ENCODE peak calls at places on chromosome 3, in eight cellular contexts. One of them, this sample, is unnamed.

GRCh38 chr3:535566-536416 is 339.2 kb downstream of the CHL1 start:
- DNase-seq in AG04449: no peak
- DNase-seq in AG08396: peak; percentile 25
- DNase-seq in stimulated activated naive CD8-positive, alpha-beta T cell treated with anti-CD3 and anti-CD28 coated beads, Interleukin-15, Interleukin-2, amounts not matched to agents 100 U/mL and 50 U/mL, for 24 hours: no peak
- DNase-seq in B cell: no peak
- DNase-seq in endodermal cell: peak; percentile 87
- DNase-seq in NCI-H2029: no peak
- DNase-seq in MCF 10A: no peak
- DNase-seq in this sample: no peak

GRCh38 chr3:24598691-24599090 is 104.0 kb upstream of the THRB start:
- DNase-seq in AG04449: no peak
- DNase-seq in AG08396: no peak
- DNase-seq in stimulated activated naive CD8-positive, alpha-beta T cell treated with anti-CD3 and anti-CD28 coated beads, Interleukin-15, Interleukin-2, amounts not matched to agents 100 U/mL and 50 U/mL, for 24 hours: no peak
- DNase-seq in B cell: no peak
- DNase-seq in endodermal cell: no peak
- DNase-seq in NCI-H2029: no peak
- DNase-seq in MCF 10A: peak; percentile 85
- DNase-seq in this sample: no peak

GRCh38 chr3:18425641-18426403 is 683 bp upstream of the SATB1 start:
- DNase-seq in AG04449: no peak
- DNase-seq in AG08396: no peak
- DNase-seq in stimulated activated naive CD8-positive, alpha-beta T cell treated with anti-CD3 and anti-CD28 coated beads, Interleukin-15, Interleukin-2, amounts not matched to agents 100 U/mL and 50 U/mL, for 24 hours: peak; percentile 81
- DNase-seq in B cell: peak; percentile 78
- DNase-seq in endodermal cell: no peak
- DNase-seq in NCI-H2029: peak; percentile 95
- DNase-seq in MCF 10A: no peak
- DNase-seq in this sample: no peak

GRCh38 chr3:142940472-142940871 is 23.0 kb downstream of the PAQR9 start:
- DNase-seq in AG04449: no peak
- DNase-seq in AG08396: no peak
- DNase-seq in stimulated activated naive CD8-positive, alpha-beta T cell treated with anti-CD3 and anti-CD28 coated beads, Interleukin-15, Interleukin-2, amounts not matched to agents 100 U/mL and 50 U/mL, for 24 hours: no peak
- DNase-seq in B cell: no peak
- DNase-seq in endodermal cell: no peak
- DNase-seq in NCI-H2029: no peak
- DNase-seq in MCF 10A: no peak
- DNase-seq in this sample: no peak

GRCh38 chr3:12879191-12879815 is 37.9 kb upstream of the RPL32 start:
- DNase-seq in AG04449: no peak
- DNase-seq in AG08396: no peak
- DNase-seq in stimulated activated naive CD8-positive, alpha-beta T cell treated with anti-CD3 and anti-CD28 coated beads, Interleukin-15, Interleukin-2, amounts not matched to agents 100 U/mL and 50 U/mL, for 24 hours: no peak
- DNase-seq in B cell: no peak
- DNase-seq in endodermal cell: no peak
- DNase-seq in NCI-H2029: no peak
- DNase-seq in MCF 10A: no peak
- DNase-seq in this sample: no peak

GRCh38 chr3:190024912-190025311 is 95.8 kb downstream of the P3H2 start:
- DNase-seq in AG04449: no peak
- DNase-seq in AG08396: no peak
- DNase-seq in stimulated activated naive CD8-positive, alpha-beta T cell treated with anti-CD3 and anti-CD28 coated beads, Interleukin-15, Interleukin-2, amounts not matched to agents 100 U/mL and 50 U/mL, for 24 hours: no peak
- DNase-seq in B cell: no peak
- DNase-seq in endodermal cell: no peak
- DNase-seq in NCI-H2029: no peak
- DNase-seq in MCF 10A: no peak
- DNase-seq in this sample: no peak

GRCh38 chr3:112013058-112013783 is 14.5 kb downstream of the TAGLN3 start:
- DNase-seq in AG04449: peak; percentile 23
- DNase-seq in AG08396: peak; percentile 62
- DNase-seq in stimulated activated naive CD8-positive, alpha-beta T cell treated with anti-CD3 and anti-CD28 coated beads, Interleukin-15, Interleukin-2, amounts not matched to agents 100 U/mL and 50 U/mL, for 24 hours: peak; percentile 62
- DNase-seq in B cell: peak; percentile 33
- DNase-seq in endodermal cell: peak; percentile 86
- DNase-seq in NCI-H2029: no peak
- DNase-seq in MCF 10A: peak; percentile 75
- DNase-seq in this sample: peak; percentile 55

GRCh38 chr3:25486932-25487331 is 58.9 kb downstream of the RARB start:
- DNase-seq in AG04449: no peak
- DNase-seq in AG08396: no peak
- DNase-seq in stimulated activated naive CD8-positive, alpha-beta T cell treated with anti-CD3 and anti-CD28 coated beads, Interleukin-15, Interleukin-2, amounts not matched to agents 100 U/mL and 50 U/mL, for 24 hours: no peak
- DNase-seq in B cell: no peak
- DNase-seq in endodermal cell: no peak
- DNase-seq in NCI-H2029: no peak
- DNase-seq in MCF 10A: no peak
- DNase-seq in this sample: no peak

GRCh38 chr3:156605686-156606605 is 51.0 kb upstream of the SSR3 start:
- DNase-seq in AG04449: no peak
- DNase-seq in AG08396: peak; percentile 73
- DNase-seq in stimulated activated naive CD8-positive, alpha-beta T cell treated with anti-CD3 and anti-CD28 coated beads, Interleukin-15, Interleukin-2, amounts not matched to agents 100 U/mL and 50 U/mL, for 24 hours: no peak
- DNase-seq in B cell: no peak
- DNase-seq in endodermal cell: peak; percentile 86
- DNase-seq in NCI-H2029: no peak
- DNase-seq in MCF 10A: no peak
- DNase-seq in this sample: no peak

GRCh38 chr3:41848745-41849574 is 112.9 kb downstream of the ULK4 start:
- DNase-seq in AG04449: no peak
- DNase-seq in AG08396: no peak
- DNase-seq in stimulated activated naive CD8-positive, alpha-beta T cell treated with anti-CD3 and anti-CD28 coated beads, Interleukin-15, Interleukin-2, amounts not matched to agents 100 U/mL and 50 U/mL, for 24 hours: no peak
- DNase-seq in B cell: no peak
- DNase-seq in endodermal cell: no peak
- DNase-seq in NCI-H2029: no peak
- DNase-seq in MCF 10A: no peak
- DNase-seq in this sample: no peak

GRCh38 chr3:4633078-4634004 is 140.2 kb downstream of the ITPR1 start:
- DNase-seq in AG04449: peak; percentile 31
- DNase-seq in AG08396: peak; percentile 47
- DNase-seq in stimulated activated naive CD8-positive, alpha-beta T cell treated with anti-CD3 and anti-CD28 coated beads, Interleukin-15, Interleukin-2, amounts not matched to agents 100 U/mL and 50 U/mL, for 24 hours: no peak
- DNase-seq in B cell: peak; percentile 39
- DNase-seq in endodermal cell: no peak
- DNase-seq in NCI-H2029: peak; percentile 46
- DNase-seq in MCF 10A: peak; percentile 63
- DNase-seq in this sample: peak; percentile 20

GRCh38 chr3:123365450-123366143 is 83.3 kb downstream of the ADCY5 start:
- DNase-seq in AG04449: no peak
- DNase-seq in AG08396: no peak
- DNase-seq in stimulated activated naive CD8-positive, alpha-beta T cell treated with anti-CD3 and anti-CD28 coated beads, Interleukin-15, Interleukin-2, amounts not matched to agents 100 U/mL and 50 U/mL, for 24 hours: no peak
- DNase-seq in B cell: no peak
- DNase-seq in endodermal cell: peak; percentile 88
- DNase-seq in NCI-H2029: peak; percentile 32
- DNase-seq in MCF 10A: peak; percentile 56
- DNase-seq in this sample: no peak

GRCh38 chr3:157113832-157114505 is 46.0 kb downstream of the CCNL1 start:
- DNase-seq in AG04449: no peak
- DNase-seq in AG08396: no peak
- DNase-seq in stimulated activated naive CD8-positive, alpha-beta T cell treated with anti-CD3 and anti-CD28 coated beads, Interleukin-15, Interleukin-2, amounts not matched to agents 100 U/mL and 50 U/mL, for 24 hours: no peak
- DNase-seq in B cell: no peak
- DNase-seq in endodermal cell: peak; percentile 64
- DNase-seq in NCI-H2029: peak; percentile 54
- DNase-seq in MCF 10A: no peak
- DNase-seq in this sample: no peak

GRCh38 chr3:194725346-194725745 is 39.7 kb downstream of the FAM43A start:
- DNase-seq in AG04449: no peak
- DNase-seq in AG08396: no peak
- DNase-seq in stimulated activated naive CD8-positive, alpha-beta T cell treated with anti-CD3 and anti-CD28 coated beads, Interleukin-15, Interleukin-2, amounts not matched to agents 100 U/mL and 50 U/mL, for 24 hours: no peak
- DNase-seq in B cell: no peak
- DNase-seq in endodermal cell: no peak
- DNase-seq in NCI-H2029: no peak
- DNase-seq in MCF 10A: no peak
- DNase-seq in this sample: no peak

GRCh38 chr3:16511561-16512434 is 1.7 kb downstream of the RFTN1 start:
- DNase-seq in AG04449: peak; percentile 28
- DNase-seq in AG08396: peak; percentile 75
- DNase-seq in stimulated activated naive CD8-positive, alpha-beta T cell treated with anti-CD3 and anti-CD28 coated beads, Interleukin-15, Interleukin-2, amounts not matched to agents 100 U/mL and 50 U/mL, for 24 hours: peak; percentile 79
- DNase-seq in B cell: peak; percentile 77
- DNase-seq in endodermal cell: peak; percentile 53
- DNase-seq in NCI-H2029: peak; percentile 88
- DNase-seq in MCF 10A: no peak
- DNase-seq in this sample: peak; percentile 30